ENCODE peak calls at places on chromosomes 11 and 22, in four cellular contexts. Y is H1, L is IMR-90, F is K562. G is an unnamed sample.
A peak's percentile ranks its signal among the peaks of the same experiment; 100 is the strongest.

GRCh38 chr11:120392791-120393190 is 56.6 kb downstream of the ARHGEF12 start:
- DNase-seq in Y (no peak), L (peak; percentile 72), F (no peak), G (no peak)

GRCh38 chr11:78110351-78110750 is 29.1 kb downstream of the ALG8 start:
- DNase-seq in Y (no peak), L (peak; percentile 82), F (no peak), G (no peak)

GRCh38 chr22:29310863-29311339 is 4.5 kb downstream of the GAS2L1 start:
- DNase-seq in Y (peak; percentile 82), L (peak; percentile 96), F (peak; percentile 87), G (no peak)

GRCh38 chr11:59615132-59615636 is 390 bp downstream of the OSBP start:
- DNase-seq in Y (peak; percentile 62), L (no peak), F (no peak), G (no peak)

GRCh38 chr11:93444671-93445073 is 98.5 kb downstream of the SMCO4 start:
- DNase-seq in Y (peak; percentile 78), L (peak; percentile 2), F (no peak), G (no peak)

GRCh38 chr22:17120711-17121234 is 387 bp downstream of the TMEM121B start:
- DNase-seq in Y (peak; percentile 66), L (no peak), F (peak; percentile 36), G (no peak)

GRCh38 chr11:121452609-121453150 is at the start of gene SORL1-AS1:
- DNase-seq in Y (no peak), L (peak; percentile 5), F (no peak), G (no peak)

GRCh38 chr11:57278721-57279095 is 41.7 kb upstream of the APLNR start:
- DNase-seq in Y (no peak), L (no peak), F (no peak), G (no peak)

GRCh38 chr22:42283288-42284229 is 13.1 kb upstream of the TCF20 start:
- DNase-seq in Y (peak; percentile 71), L (no peak), F (peak; percentile 23), G (no peak)

GRCh38 chr11:20087118-20087521 is 73.2 kb downstream of the DBX1 start:
- DNase-seq in Y (no peak), L (peak; percentile 76), F (no peak), G (no peak)

GRCh38 chr22:47654922-47655451 is 892.5 kb downstream of the TBC1D22A start:
- DNase-seq in Y (no peak), L (no peak), F (no peak), G (no peak)

GRCh38 chr11:65489706-65490310 is 9.0 kb upstream of the MALAT1 start:
- DNase-seq in Y (no peak), L (no peak), F (no peak), G (no peak)

GRCh38 chr11:119509277-119509841 is 86.4 kb upstream of the THY1 start:
- DNase-seq in Y (no peak), L (peak; percentile 21), F (no peak), G (no peak)

GRCh38 chr11:3916962-3917361 is 61.5 kb downstream of the STIM1 start:
- DNase-seq in Y (no peak), L (no peak), F (no peak), G (no peak)

GRCh38 chr11:17686185-17686980 is 33.0 kb upstream of the MYOD1 start:
- DNase-seq in Y (no peak), L (no peak), F (no peak), G (no peak)

GRCh38 chr11:48044577-48044976 is 64.2 kb downstream of the PTPRJ start:
- DNase-seq in Y (no peak), L (no peak), F (no peak), G (no peak)

GRCh38 chr22:24435861-24436351 is 8.5 kb downstream of the ADORA2A start:
- DNase-seq in Y (no peak), L (peak; percentile 39), F (no peak), G (no peak)

GRCh38 chr11:125514336-125515101 is 18.5 kb upstream of the FEZ1 start:
- DNase-seq in Y (no peak), L (peak; percentile 46), F (no peak), G (peak; percentile 92)

GRCh38 chr22:27918351-27919221 is 470 bp downstream of the PITPNB start:
- DNase-seq in Y (peak; percentile 70), L (peak; percentile 45), F (peak; percentile 70), G (no peak)

GRCh38 chr11:57288771-57289579 is 35.8 kb downstream of the TNKS1BP1 start:
- DNase-seq in Y (no peak), L (peak; percentile 96), F (no peak), G (no peak)

GRCh38 chr11:82907376-82907775 is 5.8 kb downstream of the DDIAS start:
- DNase-seq in Y (no peak), L (no peak), F (no peak), G (no peak)

GRCh38 chr22:41181349-41182241 is 23.5 kb upstream of the L3MBTL2 start:
- DNase-seq in Y (no peak), L (peak; percentile 66), F (no peak), G (no peak)

GRCh38 chr11:11349870-11350325 is 3.2 kb downstream of the CSNK2A3 start:
- DNase-seq in Y (no peak), L (peak; percentile 90), F (no peak), G (no peak)

GRCh38 chr11:67252831-67253239 is 13.4 kb upstream of the GRK2 start:
- DNase-seq in Y (no peak), L (peak; percentile 36), F (no peak), G (no peak)

GRCh38 chr11:85725510-85726258 is 39.7 kb upstream of the CCDC89 start:
- DNase-seq in Y (no peak), L (peak; percentile 97), F (no peak), G (no peak)

GRCh38 chr11:112398798-112399197 is 138.1 kb upstream of the PLET1 start:
- DNase-seq in Y (no peak), L (no peak), F (no peak), G (no peak)

GRCh38 chr11:32586576-32587190 is 3.1 kb downstream of the EIF3M start:
- DNase-seq in Y (no peak), L (peak; percentile 24), F (peak; percentile 36), G (no peak)

GRCh38 chr11:18844753-18845367 is 53.3 kb upstream of the PTPN5 start:
- DNase-seq in Y (no peak), L (peak; percentile 33), F (peak; percentile 48), G (no peak)

GRCh38 chr11:17722000-17722643 is 2.8 kb downstream of the MYOD1 start:
- DNase-seq in Y (peak; percentile 65), L (peak; percentile 11), F (peak; percentile 35), G (no peak)

GRCh38 chr22:23272834-23273233 is 92.5 kb downstream of the BCR start:
- DNase-seq in Y (no peak), L (no peak), F (no peak), G (no peak)

GRCh38 chr22:23273445-23274145 is 93.3 kb downstream of the BCR start:
- DNase-seq in Y (no peak), L (no peak), F (peak; percentile 57), G (no peak)

GRCh38 chr22:23275751-23276150 is 95.4 kb downstream of the BCR start:
- DNase-seq in Y (no peak), L (no peak), F (peak; percentile 51), G (no peak)

GRCh38 chr22:23274891-23275694 is 94.8 kb downstream of the BCR start:
- DNase-seq in Y (no peak), L (no peak), F (peak; percentile 70), G (no peak)

DNA sequence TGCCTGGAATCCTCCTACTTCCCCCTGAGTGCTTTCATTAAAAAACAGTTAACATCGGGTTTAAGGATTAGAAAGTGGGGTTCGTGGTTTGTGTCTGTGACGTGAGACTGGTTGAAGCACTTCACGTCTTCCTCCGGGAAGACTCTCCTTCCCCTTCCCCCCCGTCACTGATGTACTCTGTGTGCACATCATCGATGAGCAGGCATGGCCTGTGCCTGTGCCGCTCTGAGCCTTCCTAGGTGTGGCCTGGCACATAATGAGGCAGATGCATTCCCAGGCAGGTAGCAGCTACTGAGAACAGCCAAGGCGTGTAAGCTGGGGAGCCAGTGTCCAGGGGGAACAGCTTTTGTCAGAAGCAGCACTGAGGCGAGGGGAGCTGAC is 93.8 kb downstream of the BCR start:
- DNase-seq in Y (no peak), L (no peak), F (peak; percentile 54), G (no peak)
- TF ChIP-seq CHD1 in Y (no peak), L (no peak), F (no peak), G (no peak)

GRCh38 chr22:30878516-30879365 is 89.8 kb downstream of the MORC2 start:
- DNase-seq in Y (no peak), L (no peak), F (peak; percentile 64), G (no peak)
- TF ChIP-seq CHD1 in Y (no peak), L (no peak), F (no peak), G (no peak)

GRCh38 chr11:831132-831864 is 1.5 kb upstream of the CD151 start:
- DNase-seq in Y (no peak), L (peak; percentile 80), F (no peak), G (no peak)

GRCh38 chr11:829116-829945 is 1.6 kb downstream of the CRACR2B start:
- DNase-seq in Y (peak; percentile 76), L (no peak), F (no peak), G (no peak)

GRCh38 chr11:829946-830294 is 2.2 kb downstream of the CRACR2B start:
- DNase-seq in Y (peak; percentile 92), L (no peak), F (no peak), G (no peak)

GRCh38 chr11:831951-832528 is 712 bp upstream of the CD151 start:
- DNase-seq in Y (no peak), L (no peak), F (no peak), G (no peak)

DNA sequence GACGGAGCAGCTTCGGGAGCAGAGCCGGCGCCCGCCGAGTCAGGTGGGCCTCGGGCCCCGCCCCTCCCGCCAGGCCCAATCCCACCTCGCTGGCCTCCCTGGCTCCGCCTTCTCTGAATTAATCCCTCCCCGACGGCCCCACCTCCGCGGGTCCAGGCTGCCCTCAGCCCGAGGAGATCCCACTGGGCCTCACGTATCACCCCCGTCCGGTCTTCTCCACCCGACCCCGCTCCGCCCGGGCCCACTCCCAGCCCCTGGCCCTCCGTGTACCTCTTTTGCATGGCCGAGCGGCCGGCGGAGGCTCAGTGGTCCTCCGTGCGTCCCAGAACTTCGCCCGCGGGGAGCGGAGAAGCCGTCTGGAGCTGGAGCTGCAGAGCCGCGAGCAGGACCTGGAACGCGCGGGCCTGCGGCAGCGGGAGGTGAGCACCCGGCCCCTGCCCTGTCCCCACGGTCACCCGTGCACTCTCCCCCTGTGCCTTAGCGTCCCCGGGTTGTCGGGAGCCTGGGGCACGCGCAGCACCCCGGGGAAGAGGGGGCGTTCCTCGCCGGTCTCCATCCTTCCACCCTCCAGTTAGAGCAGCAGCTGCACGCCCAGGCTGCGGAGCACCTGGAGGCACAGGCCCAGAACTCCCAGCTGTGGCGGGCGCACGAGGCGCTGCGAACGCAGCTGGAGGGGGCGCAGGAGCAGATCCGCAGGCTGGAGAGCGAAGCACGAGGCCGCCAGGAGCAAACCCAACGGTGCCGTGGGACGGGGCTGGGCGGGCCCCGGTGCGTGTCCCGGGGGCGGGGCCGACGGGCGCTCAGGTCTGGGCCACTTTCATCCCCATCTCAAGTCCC is 2.2 kb upstream of the CD151 start:
- DNase-seq in Y (no peak), L (no peak), F (no peak), G (no peak)
- TF ChIP-seq CHD1 in Y (no peak), L (no peak), F (no peak), G (no peak)

DNA sequence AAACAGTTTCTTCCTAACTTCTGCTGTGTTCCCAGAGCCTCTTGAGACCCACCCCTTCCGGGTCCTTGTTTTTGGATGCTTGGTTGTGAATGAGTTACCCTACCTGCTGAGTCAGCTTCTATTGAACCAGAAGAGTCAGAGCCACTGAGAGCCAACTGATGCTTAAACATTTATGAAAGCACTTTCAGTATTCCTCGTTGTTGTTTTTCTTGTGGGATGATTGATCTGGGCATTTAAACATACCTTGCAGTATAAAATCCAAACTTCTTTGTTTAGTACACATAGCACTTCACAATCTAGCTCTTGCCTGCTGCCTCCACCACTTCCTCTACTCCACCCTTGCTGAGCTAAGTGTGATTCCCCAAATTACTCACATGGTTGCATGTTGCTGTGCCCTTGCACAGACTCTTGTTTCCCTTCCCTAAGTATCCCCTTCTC is 5.5 kb downstream of the PRSS23 start:
- DNase-seq in Y (no peak), L (no peak), F (no peak), G (peak; percentile 13)
- TF ChIP-seq CHD1 in Y (no peak), L (no peak), F (no peak), G (no peak)

GRCh38 chr22:50262973-50263617 is 1.6 kb upstream of the MAPK12 start:
- DNase-seq in Y (no peak), L (no peak), F (no peak), G (no peak)
- TF ChIP-seq CHD1 in Y (no peak), L (no peak), F (no peak), G (no peak)

G was measured in GM12878.